ENCODE peak calls at places on chromosomes 4 and X, in six cellular contexts. D is PC-3, M is GM23248, W is astrocyte, T is neural progenitor cell, O is DND-41. S is an unnamed sample.

GRCh38 chrX:20596856-20597255 is 330.1 kb upstream of the RPS6KA3 start:
- DNase-seq in D (no peak), M (peak; percentile 8), W (no peak), T (no peak), O (no peak), S (no peak)

GRCh38 chr4:122855491-122855890 is 28.9 kb downstream of the FGF2 start:
- DNase-seq in D (no peak), M (no peak), W (no peak), T (no peak), O (no peak), S (peak; percentile 18)

GRCh38 chr4:105630670-105631655 is 77.5 kb downstream of the INTS12 start:
- DNase-seq in D (no peak), M (no peak), W (no peak), T (no peak), O (no peak), S (no peak)

GRCh38 chr4:138595171-138595570 is 353.0 kb upstream of the SLC7A11 start:
- DNase-seq in D (no peak), M (no peak), W (no peak), T (no peak), O (no peak), S (no peak)

GRCh38 chr4:55545133-55545532 is 1.6 kb downstream of the CLOCK start:
- DNase-seq in D (peak; percentile 46), M (peak; percentile 34), W (peak; percentile 34), T (peak; percentile 31), O (no peak), S (no peak)

GRCh38 chrX:146863566-146863965 is 49.0 kb upstream of the CXorf51A start:
- DNase-seq in D (peak; percentile 13), M (no peak), W (no peak), T (no peak), O (peak; percentile 12), S (no peak)

GRCh38 chr4:79661196-79661595 is 253.2 kb upstream of the GK2 start:
- DNase-seq in D (no peak), M (no peak), W (no peak), T (no peak), O (no peak), S (no peak)

GRCh38 chrX:51608071-51608470 is 10.6 kb downstream of the CENPVL3 start:
- DNase-seq in D (no peak), M (peak; percentile 57), W (peak; percentile 45), T (no peak), O (no peak), S (no peak)

GRCh38 chrX:55908685-55909212 is 191.2 kb downstream of the RRAGB start:
- DNase-seq in D (peak; percentile 52), M (peak; percentile 35), W (no peak), T (peak; percentile 43), O (no peak), S (peak; percentile 50)

GRCh38 chr4:168221298-168221697 is 97.3 kb downstream of the DDX60 start:
- DNase-seq in D (peak; percentile 72), M (peak; percentile 72), W (peak; percentile 68), T (no peak), O (no peak), S (no peak)

GRCh38 chr4:182642831-182643230 is 274.4 kb downstream of the DCTD start:
- DNase-seq in D (peak; percentile 21), M (peak; percentile 32), W (peak; percentile 36), T (no peak), O (no peak), S (no peak)

GRCh38 chr4:156654410-156654809 is 317.2 kb downstream of the PDGFC start:
- DNase-seq in D (peak; percentile 92), M (no peak), W (peak; percentile 82), T (no peak), O (no peak), S (no peak)

GRCh38 chrX:8913665-8914409 is 112.7 kb upstream of the FAM9A start:
- DNase-seq in D (no peak), M (peak; percentile 81), W (peak; percentile 58), T (no peak), O (no peak), S (no peak)

GRCh38 chr4:62057060-62057459 is 856.9 kb downstream of the ADGRL3 start:
- DNase-seq in D (no peak), M (no peak), W (no peak), T (no peak), O (no peak), S (no peak)

GRCh38 chr4:23368081-23368697 is 521.7 kb downstream of the PPARGC1A start:
- DNase-seq in D (peak; percentile 5), M (no peak), W (no peak), T (peak; percentile 80), O (no peak), S (no peak)

GRCh38 chrX:136476501-136476900 is 11.2 kb upstream of the BRS3 start:
- DNase-seq in D (no peak), M (no peak), W (no peak), T (no peak), O (no peak), S (peak; percentile 71)

GRCh38 chrX:8868070-8868795 is 67.0 kb upstream of the FAM9A start:
- DNase-seq in D (peak; percentile 92), M (peak; percentile 87), W (peak; percentile 80), T (no peak), O (no peak), S (peak; percentile 89)

GRCh38 chr4:10061650-10062415 is 40.5 kb upstream of the SLC2A9 start:
- DNase-seq in D (peak; percentile 67), M (peak; percentile 44), W (no peak), T (no peak), O (no peak), S (peak; percentile 50)

GRCh38 chrX:727738-728621 is 97.4 kb downstream of the SHOX start:
- DNase-seq in D (peak; percentile 36), M (peak; percentile 4), W (no peak), T (peak; percentile 65), O (no peak), S (no peak)

GRCh38 chrX:130539721-130540321 is 138.0 kb downstream of the RBMX2 start:
- DNase-seq in D (peak; percentile 63), M (peak; percentile 71), W (peak; percentile 4), T (peak; percentile 61), O (peak; percentile 41), S (no peak)

DNA sequence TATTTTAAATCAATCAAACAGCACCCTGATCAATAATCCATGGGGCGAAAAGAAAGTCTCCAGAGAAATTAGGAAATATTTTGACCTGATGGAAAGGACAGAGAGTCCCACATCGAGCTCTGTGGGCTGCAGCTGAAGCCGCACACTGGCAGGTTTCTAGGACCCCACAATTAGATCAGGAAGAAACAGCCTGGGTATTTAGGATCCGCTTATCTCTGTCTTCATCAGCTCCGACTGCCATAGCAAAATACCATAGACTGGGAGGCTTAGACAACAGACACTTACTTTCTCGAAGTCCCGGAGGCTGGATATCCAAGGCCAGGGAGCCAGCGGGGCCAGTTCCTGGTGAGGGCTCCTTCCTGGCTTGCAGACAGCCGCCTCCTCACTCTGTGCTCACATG is 36.4 kb downstream of the CCNQ start:
- DNase-seq in D (no peak), M (no peak), W (no peak), T (no peak), O (no peak), S (no peak)
- TF ChIP-seq EZH2 in D (no peak), M (no peak), W (no peak), T (no peak), O (no peak), S (no peak)

GRCh38 chrX:153828723-153829548 is 1.4 kb downstream of the PDZD4 start:
- DNase-seq in D (no peak), M (peak; percentile 6), W (no peak), T (peak; percentile 76), O (no peak), S (no peak)
- TF ChIP-seq EZH2 in D (no peak), M (no peak), W (no peak), T (no peak), O (no peak), S (no peak)

GRCh38 chr4:190018201-190018920 is 8.7 kb downstream of the FRG2 start:
- DNase-seq in D (no peak), M (no peak), W (no peak), T (no peak), O (no peak), S (no peak)
- TF ChIP-seq EZH2 in D (no peak), M (no peak), W (no peak), T (no peak), O (no peak), S (no peak)

GRCh38 chrX:2692221-2693122 is 1.4 kb downstream of the CD99 start:
- DNase-seq in D (peak; percentile 31), M (peak; percentile 70), W (peak; percentile 78), T (peak; percentile 39), O (peak; percentile 66), S (no peak)
- TF ChIP-seq EZH2 in D (no peak), M (no peak), W (no peak), T (no peak), O (no peak), S (no peak)